ENCODE peak calls at places on chromosomes 5 and 9, in nine cellular contexts. J is ovary, X is lung, W is choroid plexus epithelial cell, F is GM23248, N is epithelial cell of esophagus, P is NT2/D1, L is retinal pigment epithelial cell, E is trophoblast cell. C is an unnamed sample.

GRCh38 chr5:59034498-59035186 is 451.8 kb downstream of the RAB3C start:
- DNase-seq in X (no peak), L (no peak), E (peak; percentile 49), P (no peak), N (peak; percentile 49), F (peak; percentile 77), J (no peak), W (peak; percentile 87), C (peak; percentile 81)

GRCh38 chr5:94715843-94716242 is 97.4 kb downstream of the SLF1 start:
- DNase-seq in J (no peak), E (no peak), F (no peak), P (no peak), W (no peak), X (no peak), N (no peak), L (no peak), C (no peak)

GRCh38 chr5:179779826-179780225 is 14.0 kb upstream of the LTC4S start:
- DNase-seq in E (no peak), P (no peak), X (no peak), L (no peak), W (no peak), F (no peak), N (no peak), J (no peak), C (no peak)

GRCh38 chr5:31663519-31663918 is 24.6 kb downstream of the PDZD2 start:
- DNase-seq in F (peak; percentile 78), J (no peak), L (no peak), X (no peak), E (no peak), N (no peak), W (no peak), P (no peak), C (peak; percentile 44)

GRCh38 chr9:81183763-81184162 is 505.6 kb downstream of the TLE1 start:
- DNase-seq in E (no peak), J (no peak), P (no peak), X (no peak), L (peak; percentile 90), F (no peak), N (no peak), W (peak; percentile 89), C (peak; percentile 76)

GRCh38 chr5:169731221-169731620 is 94.1 kb downstream of the DOCK2 start:
- DNase-seq in N (no peak), E (no peak), W (no peak), L (no peak), J (no peak), X (no peak), F (no peak), P (no peak), C (no peak)

GRCh38 chr9:137457406-137458193 is 1.5 kb downstream of the NSMF start:
- DNase-seq in P (no peak), X (no peak), N (no peak), E (no peak), W (no peak), F (no peak), L (no peak), J (no peak), C (no peak)

GRCh38 chr5:31640024-31640423 is 1.1 kb downstream of the PDZD2 start:
- DNase-seq in P (no peak), W (no peak), N (no peak), L (no peak), E (peak; percentile 36), X (no peak), J (no peak), F (no peak), C (no peak)

GRCh38 chr9:71793386-71794105 is 25.2 kb upstream of the CEMIP2 start:
- DNase-seq in F (peak; percentile 26), N (peak; percentile 29), J (no peak), E (peak; percentile 73), W (peak; percentile 55), L (no peak), X (no peak), P (peak; percentile 33), C (peak; percentile 21)

GRCh38 chr5:158875272-158875679 is 224.4 kb downstream of the EBF1 start:
- DNase-seq in N (peak; percentile 10), L (no peak), F (peak; percentile 72), X (no peak), P (no peak), J (no peak), W (peak; percentile 64), E (no peak), C (peak; percentile 39)

GRCh38 chr5:190366-191035 is 794 bp upstream of the LRRC14B start:
- DNase-seq in E (no peak), W (no peak), L (no peak), J (no peak), N (no peak), F (no peak), P (no peak), X (no peak), C (no peak)

GRCh38 chr5:9861664-9862256 is 231.6 kb upstream of the TAS2R1 start:
- DNase-seq in J (no peak), L (no peak), F (peak; percentile 57), W (peak; percentile 28), E (no peak), P (no peak), N (no peak), X (no peak), C (peak; percentile 9)

GRCh38 chr5:140588311-140589070 is 23.9 kb downstream of the SLC35A4 start:
- DNase-seq in J (no peak), L (no peak), P (no peak), N (no peak), F (peak; percentile 70), E (no peak), X (no peak), W (peak; percentile 30), C (peak; percentile 69)

GRCh38 chr5:149552761-149553160 is 1.5 kb upstream of the CSNK1A1 start:
- DNase-seq in L (no peak), E (no peak), F (no peak), N (no peak), W (no peak), X (no peak), J (no peak), P (no peak), C (no peak)

GRCh38 chr9:134633362-134634142 is 8.1 kb upstream of the COL5A1 start:
- DNase-seq in J (peak; percentile 12), E (no peak), L (no peak), W (no peak), P (no peak), X (no peak), F (no peak), N (no peak), C (no peak)

GRCh38 chr9:70589571-70590263 is 175.3 kb upstream of the KLF9 start:
- DNase-seq in L (peak; percentile 85), J (peak; percentile 68), E (peak; percentile 87), F (peak; percentile 83), P (no peak), X (no peak), W (peak; percentile 70), N (no peak), C (no peak)

GRCh38 chr5:176458904-176459561 is 10.8 kb downstream of the FAF2 start:
- DNase-seq in J (no peak), W (no peak), E (no peak), F (peak; percentile 16), N (no peak), L (no peak), P (no peak), X (no peak), C (no peak)
- H3K4me3 ChIP-seq in J (no peak overlapping the region), W (no peak overlapping the region), E (no peak overlapping the region), F (no peak overlapping the region), N (no peak overlapping the region), L (no peak overlapping the region), P (no peak overlapping the region), X (no peak overlapping the region), C (no peak overlapping the region)

DNA sequence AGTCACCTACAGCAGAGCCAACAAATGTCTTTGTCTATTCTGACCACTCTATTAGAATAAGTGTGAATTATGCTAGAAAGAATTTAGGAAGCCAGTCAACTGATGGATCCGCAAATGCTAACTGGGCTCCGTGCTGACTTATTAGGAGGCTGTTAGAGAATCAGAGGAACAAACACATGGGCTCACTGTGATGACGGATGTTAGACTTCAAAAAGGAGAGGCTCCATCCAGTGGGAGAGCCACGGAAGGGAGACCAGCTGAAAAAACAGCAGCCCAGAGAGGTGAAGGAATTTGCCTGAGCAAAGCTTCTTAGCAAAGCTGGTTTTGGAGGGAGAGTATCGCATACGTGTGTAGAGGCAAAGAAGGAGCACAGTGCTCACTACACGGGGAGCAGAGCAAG is 5.8 kb upstream of the TGFBI start:
- DNase-seq in J (no peak), L (no peak), W (no peak), E (no peak), N (no peak), X (no peak), P (no peak), F (no peak), C (no peak)
- H3K4me3 ChIP-seq in J (no peak overlapping the region), L (no peak overlapping the region), W (no peak overlapping the region), E (no peak overlapping the region), N (no peak overlapping the region), X (no peak overlapping the region), P (no peak overlapping the region), F (no peak overlapping the region), C (no peak overlapping the region)

GRCh38 chr9:116045083-116045482 is 108.5 kb upstream of the PAPPA start:
- DNase-seq in X (no peak), N (no peak), P (no peak), J (no peak), F (no peak), E (no peak), L (no peak), W (no peak), C (no peak)
- H3K4me3 ChIP-seq in X (no peak overlapping the region), N (no peak overlapping the region), P (no peak overlapping the region), J (no peak overlapping the region), F (no peak overlapping the region), E (no peak overlapping the region), L (no peak overlapping the region), W (no peak overlapping the region), C (no peak overlapping the region)

GRCh38 chr9:133274236-133275104 is 531 bp downstream of the ABO start:
- DNase-seq in N (no peak), W (no peak), F (no peak), P (no peak), J (peak; percentile 44), L (no peak), E (no peak), X (no peak), C (no peak)

GRCh38 chr9:133273098-133273497 is 1.9 kb downstream of the ABO start:
- DNase-seq in P (no peak), W (no peak), N (no peak), L (no peak), F (no peak), X (no peak), J (no peak), E (no peak), C (no peak)

GRCh38 chr9:133275105-133276000 is at the start of gene ABO:
- DNase-seq in W (no peak), L (no peak), P (no peak), E (no peak), J (peak; percentile 72), X (no peak), N (no peak), F (peak; percentile 10), C (no peak)

GRCh38 chr9:133276001-133276884 is 1.2 kb upstream of the ABO start:
- DNase-seq in L (no peak), W (no peak), N (no peak), X (no peak), P (no peak), J (no peak), F (no peak), E (no peak), C (no peak)

DNA sequence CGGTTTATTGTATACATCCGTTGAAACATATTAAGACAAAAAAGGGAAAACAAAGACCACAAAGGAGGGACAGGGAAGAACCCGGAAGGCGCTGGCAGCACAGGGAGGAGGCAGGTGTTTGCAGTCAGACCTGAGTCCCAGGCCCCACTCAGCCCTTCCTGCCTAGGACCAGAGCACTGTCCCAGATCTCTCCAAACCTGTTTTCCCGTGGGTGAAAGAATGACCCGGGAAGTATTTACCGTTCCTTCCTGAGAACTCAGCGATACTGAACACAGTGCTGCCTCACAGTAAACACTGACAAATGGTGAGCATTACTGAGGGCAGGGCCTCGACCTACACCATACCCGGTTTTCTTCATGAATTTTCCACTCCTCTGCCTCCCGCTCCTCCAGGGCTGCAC is 1.2 kb downstream of the ABO start:
- DNase-seq in J (no peak), W (no peak), F (no peak), N (no peak), P (no peak), E (no peak), X (no peak), L (no peak), C (no peak)
- H3K4me3 ChIP-seq in J (peak overlapping the region; percentile 43), W (no peak overlapping the region), F (no peak overlapping the region), N (no peak overlapping the region), P (no peak overlapping the region), E (no peak overlapping the region), X (no peak overlapping the region), L (no peak overlapping the region), C (no peak overlapping the region)

C was measured in cardiac muscle cell.